ENCODE peak calls at places on chromosomes 12 and 14, in four cellular contexts. One of them, this sample, is unnamed. For H3K4me1, the result is how much of the 10 kb centered on the place peaks cover.

GRCh38 chr14:64184103-64184729 is 110.0 kb downstream of the ESR2 start:
- ATAC-seq in upper lobe of left lung: no peak
- ATAC-seq in heart right ventricle: no peak
- ATAC-seq in gastrocnemius medialis: peak
- ATAC-seq in this sample: no peak

GRCh38 chr14:32129124-32129523 is 52.0 kb downstream of the ARHGAP5 start:
- ATAC-seq in upper lobe of left lung: no peak
- ATAC-seq in heart right ventricle: no peak
- ATAC-seq in gastrocnemius medialis: no peak
- ATAC-seq in this sample: no peak

GRCh38 chr14:73780391-73780790 is 66.2 kb upstream of the PNMA1 start:
- ATAC-seq in upper lobe of left lung: no peak
- ATAC-seq in heart right ventricle: no peak
- ATAC-seq in gastrocnemius medialis: peak
- ATAC-seq in this sample: no peak

GRCh38 chr14:78202976-78203375 is 32.8 kb downstream of the NRXN3 start:
- ATAC-seq in upper lobe of left lung: no peak
- ATAC-seq in heart right ventricle: no peak
- ATAC-seq in gastrocnemius medialis: no peak
- ATAC-seq in this sample: no peak

GRCh38 chr12:57299514-57300016 is 48.6 kb upstream of the STAC3 start:
- ATAC-seq in upper lobe of left lung: no peak
- ATAC-seq in heart right ventricle: peak
- ATAC-seq in gastrocnemius medialis: peak
- ATAC-seq in this sample: no peak

GRCh38 chr12:132514838-132515237 is 24.9 kb downstream of the FBRSL1 start:
- ATAC-seq in upper lobe of left lung: no peak
- ATAC-seq in heart right ventricle: no peak
- ATAC-seq in gastrocnemius medialis: no peak
- ATAC-seq in this sample: no peak

GRCh38 chr12:13957576-13957975 is 23.8 kb downstream of the GRIN2B start:
- ATAC-seq in upper lobe of left lung: no peak
- ATAC-seq in heart right ventricle: no peak
- ATAC-seq in gastrocnemius medialis: no peak
- ATAC-seq in this sample: no peak

GRCh38 chr14:95011449-95012020 is 145.8 kb downstream of the DICER1 start:
- ATAC-seq in upper lobe of left lung: no peak
- ATAC-seq in heart right ventricle: no peak
- ATAC-seq in gastrocnemius medialis: no peak
- ATAC-seq in this sample: no peak

GRCh38 chr12:82458101-82458500 is 99.8 kb downstream of the METTL25 start:
- ATAC-seq in upper lobe of left lung: no peak
- ATAC-seq in heart right ventricle: no peak
- ATAC-seq in gastrocnemius medialis: no peak
- ATAC-seq in this sample: no peak

GRCh38 chr14:39451811-39452210 is 19.6 kb upstream of the FBXO33 start:
- ATAC-seq in upper lobe of left lung: no peak
- ATAC-seq in heart right ventricle: no peak
- ATAC-seq in gastrocnemius medialis: no peak
- ATAC-seq in this sample: no peak

GRCh38 chr12:54369597-54370217 is 5.4 kb upstream of the GPR84 start:
- ATAC-seq in upper lobe of left lung: peak
- ATAC-seq in heart right ventricle: no peak
- ATAC-seq in gastrocnemius medialis: no peak
- ATAC-seq in this sample: no peak

GRCh38 chr12:26826437-26826836 is 6.6 kb downstream of the ITPR2 start:
- ATAC-seq in upper lobe of left lung: no peak
- ATAC-seq in heart right ventricle: no peak
- ATAC-seq in gastrocnemius medialis: no peak
- ATAC-seq in this sample: no peak

GRCh38 chr12:127272864-127273263 is 994.1 kb upstream of the TMEM132C start:
- ATAC-seq in upper lobe of left lung: peak
- ATAC-seq in heart right ventricle: no peak
- ATAC-seq in gastrocnemius medialis: no peak
- ATAC-seq in this sample: no peak

GRCh38 chr14:37428954-37429353 is 166.1 kb downstream of the FOXA1 start:
- ATAC-seq in upper lobe of left lung: no peak
- ATAC-seq in heart right ventricle: no peak
- ATAC-seq in gastrocnemius medialis: no peak
- ATAC-seq in this sample: no peak

GRCh38 chr14:89368490-89369477 is 48.2 kb downstream of the FOXN3 start:
- ATAC-seq in upper lobe of left lung: no peak
- ATAC-seq in heart right ventricle: peak
- ATAC-seq in gastrocnemius medialis: peak
- ATAC-seq in this sample: no peak

GRCh38 chr12:26823391-26823790 is 9.6 kb downstream of the ITPR2 start:
- ATAC-seq in upper lobe of left lung: no peak
- ATAC-seq in heart right ventricle: no peak
- ATAC-seq in gastrocnemius medialis: no peak
- ATAC-seq in this sample: no peak

GRCh38 chr14:59422069-59422881 is 42.9 kb downstream of the GPR135 start:
- ATAC-seq in upper lobe of left lung: no peak
- ATAC-seq in heart right ventricle: peak
- ATAC-seq in gastrocnemius medialis: peak
- ATAC-seq in this sample: no peak

GRCh38 chr12:109027767-109028166 is 6.9 kb upstream of the SVOP start:
- ATAC-seq in upper lobe of left lung: no peak
- ATAC-seq in heart right ventricle: no peak
- ATAC-seq in gastrocnemius medialis: no peak
- ATAC-seq in this sample: no peak

GRCh38 chr14:59687663-59688062 is 111.1 kb upstream of the CCDC175 start:
- ATAC-seq in upper lobe of left lung: no peak
- ATAC-seq in heart right ventricle: no peak
- ATAC-seq in gastrocnemius medialis: no peak
- ATAC-seq in this sample: peak

GRCh38 chr12:125137776-125138344 is 72.6 kb downstream of the AACS start:
- ATAC-seq in upper lobe of left lung: no peak
- ATAC-seq in heart right ventricle: no peak
- ATAC-seq in gastrocnemius medialis: no peak
- ATAC-seq in this sample: no peak

GRCh38 chr12:48978741-48979601 is 849 bp downstream of the WNT1 start:
- ATAC-seq in upper lobe of left lung: no peak
- ATAC-seq in heart right ventricle: no peak
- ATAC-seq in gastrocnemius medialis: no peak
- ATAC-seq in this sample: no peak

GRCh38 chr14:75449703-75450102 is 21.9 kb downstream of the JDP2 start:
- ATAC-seq in upper lobe of left lung: no peak
- ATAC-seq in heart right ventricle: no peak
- ATAC-seq in gastrocnemius medialis: no peak
- ATAC-seq in this sample: no peak

GRCh38 chr12:122984612-122985358 is 4.3 kb downstream of the ARL6IP4 start:
- ATAC-seq in upper lobe of left lung: peak
- ATAC-seq in heart right ventricle: peak
- ATAC-seq in gastrocnemius medialis: no peak
- ATAC-seq in this sample: peak

GRCh38 chr14:65255029-65255545 is 152.8 kb upstream of the MAX start:
- ATAC-seq in upper lobe of left lung: no peak
- ATAC-seq in heart right ventricle: no peak
- ATAC-seq in gastrocnemius medialis: no peak
- ATAC-seq in this sample: no peak

GRCh38 chr12:162467-163307 is 51.3 kb downstream of the SLC6A12 start:
- ATAC-seq in upper lobe of left lung: no peak
- ATAC-seq in heart right ventricle: no peak
- ATAC-seq in gastrocnemius medialis: no peak
- ATAC-seq in this sample: no peak

DNA sequence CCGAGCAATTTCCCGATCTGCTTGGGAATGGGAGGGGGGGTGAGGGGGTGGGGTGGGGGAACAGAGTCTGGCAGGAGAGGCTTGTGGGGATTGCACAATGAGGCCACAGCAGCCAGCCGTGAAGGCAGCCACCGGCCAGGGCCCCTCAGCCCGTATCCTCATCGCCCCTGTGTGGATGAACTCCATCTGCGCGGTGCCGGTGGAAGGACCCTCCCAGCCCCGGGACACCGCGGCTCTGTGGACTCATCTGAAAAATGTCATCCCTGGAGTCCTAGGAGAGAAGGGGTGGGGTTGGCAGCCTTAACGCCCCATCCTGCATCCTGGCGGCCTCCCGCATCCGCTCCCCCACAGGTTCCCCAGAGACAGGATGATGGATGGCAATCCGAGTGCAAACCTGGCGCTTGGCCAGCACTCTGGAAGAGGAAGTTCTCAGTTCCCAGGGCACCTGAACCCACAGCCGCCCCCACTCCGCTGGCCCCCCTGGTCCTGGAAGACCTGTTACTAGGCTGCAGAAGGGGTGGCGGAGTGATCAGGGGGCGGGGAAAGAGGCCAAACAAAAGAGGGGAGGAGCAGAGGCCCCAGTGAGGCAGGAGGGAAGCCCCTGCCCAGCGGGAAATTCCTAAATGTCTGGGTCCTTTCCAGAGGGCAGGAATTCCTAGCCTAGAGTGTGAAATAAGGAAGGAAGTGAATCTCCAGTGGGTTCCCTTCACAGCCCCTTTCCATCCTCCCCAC is 1.2 kb upstream of the TNFAIP2 start:
- ATAC-seq in upper lobe of left lung: peak
- ATAC-seq in heart right ventricle: peak
- ATAC-seq in gastrocnemius medialis: peak
- ATAC-seq in this sample: peak
- H3K4me1 ChIP-seq in upper lobe of left lung: half or more
- H3K4me1 ChIP-seq in heart right ventricle: under half
- H3K4me1 ChIP-seq in gastrocnemius medialis: under half
- H3K4me1 ChIP-seq in this sample: half or more

GRCh38 chr14:61498303-61498702 is 176.9 kb downstream of the PRKCH start:
- ATAC-seq in upper lobe of left lung: peak
- ATAC-seq in heart right ventricle: peak
- ATAC-seq in gastrocnemius medialis: no peak
- ATAC-seq in this sample: no peak
- H3K4me1 ChIP-seq in upper lobe of left lung: under half
- H3K4me1 ChIP-seq in heart right ventricle: under half
- H3K4me1 ChIP-seq in gastrocnemius medialis: under half
- H3K4me1 ChIP-seq in this sample: under half

DNA sequence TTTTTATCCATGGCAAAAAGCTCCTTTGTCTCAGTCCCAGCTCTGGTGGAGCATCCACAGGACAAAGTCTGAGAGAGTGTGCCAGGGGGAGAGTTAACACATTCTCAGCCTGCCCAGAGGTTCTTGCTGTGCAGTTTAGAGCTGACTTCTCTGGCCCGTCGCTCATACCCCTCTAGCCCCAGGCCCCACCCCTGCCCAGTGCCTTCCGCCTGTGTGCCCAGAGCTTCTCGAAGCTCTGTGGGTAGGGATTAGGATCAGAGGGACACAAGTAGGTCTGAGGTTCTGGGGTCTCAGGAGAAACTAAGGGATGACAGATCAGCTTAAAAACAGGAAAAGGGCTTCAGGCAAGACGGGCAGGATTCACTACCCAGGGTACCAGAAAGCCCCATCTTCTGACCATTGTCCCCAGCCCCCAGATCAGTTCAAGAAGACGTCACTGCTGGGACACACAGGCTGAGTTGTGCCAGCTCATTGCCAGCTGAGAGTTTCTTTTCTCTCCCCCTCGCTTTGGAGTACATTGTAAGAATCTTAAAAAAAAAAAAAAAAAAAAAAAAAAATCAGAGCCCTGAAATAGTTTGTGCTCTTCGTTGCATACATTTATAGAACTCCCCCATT is 127.0 kb downstream of the GCH1 start:
- ATAC-seq in upper lobe of left lung: no peak
- ATAC-seq in heart right ventricle: no peak
- ATAC-seq in gastrocnemius medialis: no peak
- ATAC-seq in this sample: no peak
- H3K4me1 ChIP-seq in upper lobe of left lung: under half
- H3K4me1 ChIP-seq in heart right ventricle: under half
- H3K4me1 ChIP-seq in gastrocnemius medialis: half or more
- H3K4me1 ChIP-seq in this sample: under half

DNA sequence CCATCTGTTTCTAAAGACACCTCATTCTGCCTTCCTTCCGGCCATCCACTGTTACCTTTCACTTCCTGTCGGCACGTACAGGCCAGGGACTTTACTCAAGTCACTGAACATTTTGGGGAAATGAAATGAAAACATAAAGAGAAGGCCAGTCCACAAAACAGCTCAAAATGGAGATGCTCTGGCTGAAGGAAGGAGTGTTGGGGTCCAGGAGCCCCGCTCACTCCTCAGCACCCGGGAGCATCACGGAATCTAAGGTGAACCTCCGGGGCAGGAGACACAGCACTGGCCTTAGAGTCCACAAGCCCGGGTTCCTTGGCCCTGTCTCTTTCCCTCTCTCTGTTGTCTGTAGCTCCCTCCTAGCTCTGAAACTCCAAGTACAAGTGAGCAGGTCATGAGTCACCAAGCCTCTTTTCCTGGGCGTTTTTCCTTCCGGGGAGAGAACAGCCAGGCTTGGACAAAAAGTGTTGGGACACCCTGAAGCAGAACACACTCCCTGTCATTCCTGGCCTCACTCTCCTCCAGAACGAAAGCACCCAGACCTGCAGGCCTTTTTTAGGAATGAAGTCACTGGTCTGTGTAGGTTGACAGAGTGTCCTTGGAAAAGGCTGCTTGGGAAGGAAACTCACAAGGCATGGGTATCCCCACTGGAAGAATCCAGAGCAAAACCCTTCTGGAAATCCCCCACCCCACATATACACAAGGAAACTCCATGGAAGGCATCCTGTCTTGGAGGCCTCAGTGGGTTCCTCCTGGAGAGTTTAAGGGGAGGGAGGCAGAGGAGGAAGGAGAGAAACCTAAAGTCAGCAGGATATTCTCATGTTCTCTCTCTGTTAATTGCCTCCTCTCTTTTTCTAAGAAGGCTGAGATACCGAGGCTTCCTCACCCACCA is 245.3 kb downstream of the ZFP36L1 start:
- ATAC-seq in upper lobe of left lung: peak
- ATAC-seq in heart right ventricle: peak
- ATAC-seq in gastrocnemius medialis: peak
- ATAC-seq in this sample: peak
- H3K4me1 ChIP-seq in upper lobe of left lung: half or more
- H3K4me1 ChIP-seq in heart right ventricle: under half
- H3K4me1 ChIP-seq in gastrocnemius medialis: half or more
- H3K4me1 ChIP-seq in this sample: under half

GRCh38 chr12:79935021-79935623 is at the start of gene PPP1R12A:
- ATAC-seq in upper lobe of left lung: peak
- ATAC-seq in heart right ventricle: peak
- ATAC-seq in gastrocnemius medialis: peak
- ATAC-seq in this sample: peak

GRCh38 chr12:79934309-79935020 is 432 bp downstream of the PPP1R12A start:
- ATAC-seq in upper lobe of left lung: peak
- ATAC-seq in heart right ventricle: peak
- ATAC-seq in gastrocnemius medialis: peak
- ATAC-seq in this sample: peak

GRCh38 chr12:79932393-79932792 is 2.5 kb downstream of the PPP1R12A start:
- ATAC-seq in upper lobe of left lung: no peak
- ATAC-seq in heart right ventricle: no peak
- ATAC-seq in gastrocnemius medialis: no peak
- ATAC-seq in this sample: no peak

GRCh38 chr12:79933580-79934264 is 1.2 kb downstream of the PPP1R12A start:
- ATAC-seq in upper lobe of left lung: peak
- ATAC-seq in heart right ventricle: no peak
- ATAC-seq in gastrocnemius medialis: no peak
- ATAC-seq in this sample: no peak

GRCh38 chr12:79933043-79933442 is 1.9 kb downstream of the PPP1R12A start:
- ATAC-seq in upper lobe of left lung: no peak
- ATAC-seq in heart right ventricle: no peak
- ATAC-seq in gastrocnemius medialis: no peak
- ATAC-seq in this sample: no peak
- H3K4me1 ChIP-seq in upper lobe of left lung: under half
- H3K4me1 ChIP-seq in heart right ventricle: under half
- H3K4me1 ChIP-seq in gastrocnemius medialis: under half
- H3K4me1 ChIP-seq in this sample: under half